ENCODE peak calls at places on chromosomes 4 and X, in nine cellular contexts. V is endothelial cell of umbilical vein, H is right lobe of liver, S is IMR-90, E is stomach, J is HepG2, D is adrenal gland, R is spleen, K is esophagus squamous epithelium. I is an unnamed sample.

GRCh38 chr4:18214656-18215055 is 193.1 kb upstream of the LCORL start:
- DNase-seq in V (no peak), H (no peak), S (no peak), E (no peak), J (no peak), D (no peak), R (no peak), K (no peak), I (no peak)

GRCh38 chr4:17055788-17056187 is 157.3 kb upstream of the LDB2 start:
- DNase-seq in V (peak; percentile 14), H (no peak), S (peak; percentile 97), E (no peak), J (no peak), D (no peak), R (no peak), K (no peak), I (no peak)

GRCh38 chrX:68910743-68911142 is 81.9 kb downstream of the EFNB1 start:
- DNase-seq in V (no peak), H (no peak), S (no peak), E (no peak), J (no peak), D (no peak), R (no peak), K (no peak), I (no peak)

GRCh38 chr4:105306158-105306781 is 159.6 kb downstream of the TET2 start:
- DNase-seq in V (no peak), H (no peak), S (no peak), E (no peak), J (no peak), D (no peak), R (no peak), K (no peak), I (no peak)

GRCh38 chr4:9812530-9813340 is 31.3 kb downstream of the DRD5 start:
- DNase-seq in V (no peak), H (no peak), S (no peak), E (no peak), J (no peak), D (no peak), R (no peak), K (no peak), I (no peak)

GRCh38 chr4:38523524-38524448 is 140.2 kb upstream of the KLF3 start:
- DNase-seq in V (no peak), H (no peak), S (no peak), E (no peak), J (no peak), D (no peak), R (no peak), K (no peak), I (no peak)

GRCh38 chr4:139815646-139816601 is 150.3 kb downstream of the MGST2 start:
- DNase-seq in V (peak; percentile 94), H (no peak), S (peak; percentile 90), E (no peak), J (no peak), D (peak; percentile 68), R (no peak), K (no peak), I (no peak)

GRCh38 chrX:116872931-116873330 is 410.2 kb upstream of the CT83 start:
- DNase-seq in V (no peak), H (no peak), S (no peak), E (no peak), J (no peak), D (no peak), R (no peak), K (no peak), I (no peak)

GRCh38 chr4:168830777-168831512 is 179.1 kb downstream of the CBR4 start:
- DNase-seq in V (no peak), H (no peak), S (no peak), E (no peak), J (no peak), D (no peak), R (no peak), K (no peak), I (no peak)

GRCh38 chr4:168832746-168833575 is 177.1 kb downstream of the CBR4 start:
- DNase-seq in V (peak; percentile 32), H (peak; percentile 59), S (no peak), E (peak; percentile 27), J (no peak), D (peak; percentile 45), R (peak; percentile 76), K (no peak), I (no peak)

GRCh38 chr4:168835880-168836454 is 174.1 kb downstream of the CBR4 start:
- DNase-seq in V (no peak), H (no peak), S (no peak), E (no peak), J (no peak), D (no peak), R (no peak), K (no peak), I (no peak)

GRCh38 chr4:168831585-168831918 is 178.5 kb downstream of the CBR4 start:
- DNase-seq in V (no peak), H (no peak), S (no peak), E (no peak), J (no peak), D (no peak), R (no peak), K (no peak), I (no peak)

DNA sequence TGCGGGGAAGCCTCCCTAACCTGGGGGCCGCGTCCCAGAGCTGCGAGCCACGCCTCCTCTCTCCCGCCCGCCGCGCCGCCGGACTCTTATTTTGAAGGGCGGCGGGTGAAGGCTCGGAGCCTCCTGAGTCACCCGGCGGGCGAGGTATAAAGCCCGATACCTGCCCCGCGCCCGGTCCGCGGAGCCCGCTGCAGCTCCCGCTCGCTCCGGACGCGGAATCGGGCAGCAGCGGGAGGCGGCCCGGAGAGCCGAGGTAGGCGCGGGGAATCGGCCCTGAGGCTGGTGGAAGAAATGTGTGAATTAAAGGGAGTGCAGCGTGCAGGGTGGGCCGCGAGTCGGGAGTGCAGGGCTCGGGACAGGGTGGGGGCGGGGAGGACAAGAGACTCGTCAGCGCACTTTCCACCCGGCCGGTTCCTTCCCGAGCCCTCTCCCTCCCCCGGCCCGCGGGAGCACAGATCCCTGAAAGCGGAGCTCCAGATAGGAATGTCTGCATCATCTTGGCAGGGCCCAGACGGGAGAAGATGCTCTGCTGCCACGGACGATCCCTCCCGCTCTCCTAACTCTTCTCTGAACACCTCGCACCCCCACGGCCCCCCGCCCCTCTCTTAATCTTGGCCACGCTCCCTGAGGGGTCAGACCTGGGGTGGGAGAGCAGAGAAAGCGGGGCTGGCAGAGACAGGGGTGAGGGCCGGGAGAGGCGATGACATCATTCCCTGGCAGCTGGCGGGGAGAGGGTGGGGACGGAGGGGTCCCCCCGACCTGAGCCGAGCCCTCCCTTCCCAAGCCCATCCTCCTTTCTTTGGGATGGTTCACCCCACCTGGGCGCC is 177.9 kb downstream of the CBR4 start:
- DNase-seq in V (peak; percentile 78), H (peak; percentile 84), S (peak; percentile 78), E (peak; percentile 88), J (peak; percentile 23), D (peak; percentile 86), R (peak; percentile 90), K (no peak), I (peak; percentile 62)
- TF ChIP-seq POLR2A in V (peak; percentile 94), H (peak; percentile 58), S (peak; percentile 99), E (peak; percentile 84), J (no peak), D (peak; percentile 77), R (no peak), K (no peak), I (no peak)

DNA sequence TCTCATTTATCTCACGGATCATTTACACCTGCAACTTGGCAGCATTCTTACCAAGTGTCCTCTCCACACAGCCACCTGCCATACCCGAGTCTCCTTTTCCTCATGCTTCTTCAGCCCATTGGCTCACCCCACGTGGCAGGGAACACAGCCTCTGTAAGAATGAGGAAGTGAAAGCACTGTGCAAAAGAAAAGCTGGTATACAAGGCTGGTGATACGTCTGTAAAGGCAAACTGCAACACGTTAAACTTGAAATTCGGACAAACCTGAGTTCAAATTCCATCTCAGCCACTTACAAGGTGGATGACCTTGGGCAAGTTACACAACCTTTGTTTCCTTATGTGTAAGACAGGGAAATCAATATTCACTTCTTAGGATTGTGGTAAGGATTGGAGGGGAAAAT is 164.0 kb upstream of the RASGEF1B start:
- DNase-seq in V (no peak), H (peak; percentile 68), S (no peak), E (peak; percentile 45), J (no peak), D (peak; percentile 38), R (peak; percentile 83), K (peak; percentile 2), I (no peak)
- TF ChIP-seq POLR2A in V (no peak), H (peak; percentile 46), S (no peak), E (no peak), J (no peak), D (no peak), R (no peak), K (no peak), I (no peak)

GRCh38 chr4:8478801-8479744 is 38.5 kb downstream of the TRMT44 start:
- DNase-seq in V (no peak), H (no peak), S (peak; percentile 35), E (no peak), J (no peak), D (no peak), R (peak; percentile 71), K (no peak), I (peak; percentile 35)
- TF ChIP-seq POLR2A in V (no peak), H (no peak), S (no peak), E (no peak), J (no peak), D (no peak), R (no peak), K (no peak), I (no peak)

GRCh38 chr4:2742823-2743517 is 13.2 kb downstream of the TNIP2 start:
- DNase-seq in V (no peak), H (peak; percentile 40), S (no peak), E (no peak), J (no peak), D (no peak), R (no peak), K (no peak), I (no peak)
- TF ChIP-seq POLR2A in V (no peak), H (no peak), S (no peak), E (no peak), J (no peak), D (no peak), R (no peak), K (no peak), I (no peak)

DNA sequence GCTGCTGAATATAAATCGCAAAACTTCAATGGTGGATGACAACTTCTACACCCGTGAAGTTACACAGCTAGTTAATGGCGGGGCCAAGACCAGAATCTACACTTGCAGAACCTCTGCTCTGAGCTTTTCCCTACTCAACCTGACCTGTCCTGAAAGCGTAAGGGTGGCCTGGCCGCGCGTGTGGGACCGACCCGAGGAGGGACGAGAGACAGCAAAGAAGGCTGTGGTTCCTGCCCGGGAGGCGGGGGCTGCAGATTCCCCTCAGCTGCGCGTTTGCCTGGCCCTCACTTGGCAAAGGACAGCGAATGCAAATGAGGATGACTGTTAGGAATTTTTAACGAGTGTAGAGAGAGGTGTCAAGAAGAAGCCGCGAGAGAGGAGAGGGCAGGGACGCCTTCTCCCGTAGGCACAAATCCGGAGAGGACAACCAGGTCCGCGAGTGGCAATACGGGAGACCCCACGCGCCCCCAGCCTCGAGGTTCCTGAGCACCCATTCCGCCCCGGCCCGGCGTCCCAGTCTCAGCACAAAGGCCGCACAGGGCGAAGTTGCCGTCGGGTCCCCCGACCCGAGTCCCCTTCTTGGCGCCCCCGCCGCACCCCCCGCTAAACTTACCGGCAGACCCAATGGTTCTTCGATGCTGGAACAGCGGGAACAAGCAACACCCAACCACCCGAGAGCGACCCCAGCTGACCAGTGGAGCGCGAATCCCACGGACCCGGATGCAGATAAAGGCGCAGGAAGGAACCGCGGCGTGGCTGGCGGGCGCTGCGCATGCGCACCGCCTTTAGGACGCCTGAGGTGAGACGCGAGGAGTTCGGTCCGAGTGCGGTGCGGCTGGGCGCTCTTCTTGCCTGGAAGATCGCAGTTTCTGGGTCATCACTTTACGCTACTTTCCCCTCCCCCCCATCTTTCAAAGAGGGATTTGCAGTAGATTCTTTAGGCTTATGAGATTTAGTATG is at the start of gene GNPDA2:
- DNase-seq in V (peak; percentile 92), H (peak; percentile 90), S (peak; percentile 89), E (peak; percentile 91), J (peak; percentile 85), D (peak; percentile 94), R (peak; percentile 95), K (peak; percentile 11), I (peak; percentile 93)
- TF ChIP-seq POLR2A in V (peak; percentile 93), H (peak; percentile 45), S (no peak), E (no peak), J (peak; percentile 90), D (peak; percentile 75), R (no peak), K (no peak), I (peak; percentile 83)

I was measured in erythroblast.